ENCODE peak calls at places on chromosomes 13 and 19, in six cellular contexts. W, Y, C, M, P and Z are unnamed samples.

GRCh38 chr19:3097442-3097871 is 3.3 kb downstream of the GNA11 start:
- DNase-seq in Y (no peak), W (no peak), P (no peak), C (no peak), M (no peak), Z (no peak)

GRCh38 chr19:7877249-7877836 is 3.2 kb upstream of the PRR36 start:
- DNase-seq in M (no peak), W (no peak), P (no peak), C (no peak), Y (no peak), Z (no peak)

GRCh38 chr13:45941261-45941660 is 89.7 kb upstream of the SIAH3 start:
- DNase-seq in C (no peak), W (no peak), Y (no peak), P (no peak), M (no peak), Z (no peak)

GRCh38 chr19:51098366-51099069 is 9.7 kb downstream of the CTU1 start:
- DNase-seq in M (no peak), W (no peak), C (no peak), P (no peak), Y (no peak), Z (no peak)

GRCh38 chr19:56099638-56100539 is 21.2 kb downstream of the ZNF787 start:
- DNase-seq in W (no peak), Y (no peak), P (no peak), C (no peak), M (no peak), Z (no peak)

GRCh38 chr13:100875392-100876043 is 200.9 kb upstream of the TMTC4 start:
- DNase-seq in Y (peak; percentile 7), W (no peak), P (no peak), M (no peak), C (no peak), Z (no peak)

GRCh38 chr19:43872547-43873336 is 45.6 kb downstream of the ZNF283 start:
- DNase-seq in C (no peak), M (no peak), W (no peak), P (no peak), Y (no peak), Z (no peak)

GRCh38 chr13:97380696-97381095 is 53.3 kb upstream of the RAP2A start:
- DNase-seq in W (no peak), C (no peak), P (no peak), M (no peak), Y (no peak), Z (no peak)

GRCh38 chr13:99859178-99860177 is 112.1 kb downstream of the ZIC5 start:
- DNase-seq in P (no peak), Y (peak; percentile 41), C (no peak), M (no peak), W (no peak), Z (no peak)

GRCh38 chr19:17848598-17849292 is 963 bp upstream of the JAK3 start:
- DNase-seq in W (no peak), C (no peak), Y (no peak), P (no peak), M (no peak), Z (no peak)

GRCh38 chr19:1168877-1169791 is 4.9 kb downstream of the SBNO2 start:
- DNase-seq in M (no peak), Y (no peak), C (peak; percentile 50), P (no peak), W (no peak), Z (no peak)

GRCh38 chr19:40191836-40192646 is 815 bp downstream of the MAP3K10 start:
- DNase-seq in P (peak; percentile 68), C (no peak), M (peak; percentile 53), Y (no peak), W (no peak), Z (no peak)

GRCh38 chr13:25330541-25330940 is 29.1 kb downstream of the NUP58 start:
- DNase-seq in C (no peak), P (no peak), W (no peak), Y (no peak), M (no peak), Z (no peak)

GRCh38 chr13:19150226-19150625 is 31.4 kb downstream of the TUBA3C start:
- DNase-seq in W (no peak), C (no peak), M (no peak), Y (no peak), P (no peak), Z (no peak)

GRCh38 chr13:67278230-67278629 is 48.1 kb upstream of the PCDH9 start:
- DNase-seq in M (no peak), W (no peak), C (no peak), Y (no peak), P (no peak), Z (no peak)

GRCh38 chr19:12603714-12604113 is 6.9 kb downstream of the ZNF490 start:
- DNase-seq in M (peak; percentile 41), W (no peak), C (no peak), P (no peak), Y (peak; percentile 69), Z (peak; percentile 37)

GRCh38 chr13:20713751-20714150 is 10.3 kb downstream of the IL17D start:
- DNase-seq in P (no peak), C (no peak), Y (no peak), M (no peak), W (no peak), Z (no peak)

GRCh38 chr19:1015782-1016646 is 4.9 kb downstream of the TMEM259 start:
- DNase-seq in W (no peak), Y (no peak), P (no peak), M (no peak), C (no peak), Z (no peak)

GRCh38 chr19:41327499-41328156 is 17.7 kb downstream of the CCDC97 start:
- DNase-seq in P (peak; percentile 30), C (no peak), Y (no peak), W (no peak), M (peak; percentile 84), Z (peak; percentile 90)

GRCh38 chr13:29435125-29435911 is 160.2 kb downstream of the SLC7A1 start:
- DNase-seq in Y (no peak), W (no peak), C (no peak), M (no peak), P (no peak), Z (no peak)

GRCh38 chr19:14081797-14082674 is 3.5 kb downstream of the C19orf67 start:
- DNase-seq in C (no peak), M (no peak), Y (no peak), W (no peak), P (peak; percentile 44), Z (peak; percentile 37)

GRCh38 chr19:33408538-33408937 is 35.0 kb downstream of the CEBPG start:
- DNase-seq in C (no peak), P (no peak), M (no peak), Y (no peak), W (no peak), Z (no peak)

GRCh38 chr19:17107546-17108452 is 32.2 kb downstream of the MYO9B start:
- DNase-seq in W (no peak), P (no peak), Y (no peak), C (peak; percentile 16), M (no peak), Z (no peak)

GRCh38 chr13:27007166-27007565 is 164.4 kb downstream of the USP12 start:
- DNase-seq in Y (no peak), M (no peak), P (no peak), W (no peak), C (no peak), Z (no peak)

GRCh38 chr19:48681127-48681470 is 8.3 kb upstream of the NTN5 start:
- DNase-seq in M (no peak), Y (no peak), W (no peak), P (peak; percentile 64), C (no peak), Z (no peak)

GRCh38 chr13:79435549-79435948 is 29.5 kb upstream of the RBM26 start:
- DNase-seq in Y (no peak), C (no peak), M (no peak), W (no peak), P (no peak), Z (no peak)

GRCh38 chr13:98111168-98112098 is 31.5 kb upstream of the FARP1 start:
- DNase-seq in M (no peak), W (no peak), P (no peak), Y (no peak), C (no peak), Z (no peak)

GRCh38 chr13:41931337-41931736 is 29.6 kb downstream of the VWA8 start:
- DNase-seq in M (no peak), W (no peak), P (no peak), Y (no peak), C (no peak), Z (no peak)

GRCh38 chr19:50983625-50984292 is at the start of gene KLK7:
- DNase-seq in W (no peak), P (no peak), Y (no peak), M (no peak), C (no peak), Z (no peak)

GRCh38 chr19:12834976-12835757 is 788 bp upstream of the RTBDN start:
- DNase-seq in M (no peak), P (peak; percentile 84), C (no peak), W (no peak), Y (no peak), Z (no peak)

GRCh38 chr19:35053667-35054293 is 12.3 kb downstream of the HPN start:
- DNase-seq in W (no peak), M (no peak), Y (no peak), C (no peak), P (no peak), Z (no peak)

DNA sequence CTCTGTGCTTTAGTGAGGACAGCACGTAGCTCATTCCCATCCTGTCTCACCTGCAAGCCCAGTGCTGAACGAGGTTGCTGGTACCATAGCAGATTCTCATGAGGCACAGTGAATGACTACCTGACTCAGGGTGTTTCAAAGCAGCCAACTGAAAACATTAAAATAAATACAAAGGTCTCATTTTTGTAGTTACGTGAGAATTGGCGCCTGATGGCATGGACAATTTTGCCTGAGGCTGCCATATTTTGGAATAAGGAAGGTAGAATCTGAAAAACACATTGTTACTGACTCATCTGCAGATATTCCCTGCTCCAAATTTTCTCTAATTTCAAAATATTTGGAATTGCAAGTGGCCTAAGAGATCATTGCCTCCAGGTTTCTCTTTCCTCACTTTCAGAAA is 429.7 kb downstream of the FGF14 start:
- DNase-seq in P (no peak), Y (no peak), W (no peak), M (no peak), C (no peak), Z (no peak)
- TF ChIP-seq POLR2A in P (no peak), Y (no peak), W (no peak), M (no peak), C (no peak), Z (no peak)

DNA sequence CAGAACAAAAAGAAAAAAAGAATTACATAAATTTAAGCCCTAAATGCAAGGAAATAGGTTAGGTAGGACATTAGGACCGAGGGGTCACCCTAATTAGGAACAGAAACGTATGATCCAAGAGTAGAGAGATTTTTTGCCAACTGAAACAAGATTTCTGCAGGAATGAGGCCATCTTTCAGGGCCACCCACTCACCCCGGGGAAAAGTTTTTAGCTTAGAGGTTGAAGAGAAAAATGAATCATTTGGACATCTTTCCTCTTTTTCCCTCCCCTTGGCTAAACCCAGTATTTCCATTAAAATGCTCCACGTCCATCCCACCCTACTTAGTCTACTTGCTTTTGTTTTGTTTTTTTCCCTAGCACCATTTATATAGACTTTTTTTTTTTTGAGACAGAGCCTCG is 10.6 kb upstream of the PNMA8A start:
- DNase-seq in W (no peak), M (no peak), Y (no peak), C (no peak), P (no peak), Z (no peak)
- TF ChIP-seq TAF1 in W (no peak), M (no peak), Y (no peak), C (no peak), P (no peak), Z (no peak)

GRCh38 chr13:113327766-113328391 is 30.8 kb downstream of the LAMP1 start:
- DNase-seq in Y (no peak), M (no peak), P (no peak), C (no peak), W (no peak), Z (no peak)
- TF ChIP-seq POLR2A in Y (no peak), M (no peak), P (no peak), C (peak; percentile 20), W (peak; percentile 26), Z (no peak)

GRCh38 chr13:110306960-110307696 is at the start of the genes COL4A1 and COL4A2:
- DNase-seq in M (no peak), Y (no peak), C (no peak), P (no peak), W (no peak), Z (no peak)
- TF ChIP-seq TAF1 in M (no peak), Y (no peak), C (no peak), P (no peak), W (peak; percentile 79), Z (no peak)